ENCODE peak calls at places on chromosomes 5 and 9, in seven cellular contexts. D is RWPE1, Y is neural progenitor cell, H is heart right ventricle, C is HFF-Myc, Q is brain microvascular endothelial cell, M is fibroblast of lung. N is an unnamed sample.

GRCh38 chr9:504921-505821 is 290.5 kb downstream of the DOCK8 start:
- DNase-seq in M (peak), C (no peak), D (peak), Q (no peak), Y (peak), H (peak), N (peak)

GRCh38 chr5:82355053-82355452 is 76.9 kb upstream of the RPS23 start:
- DNase-seq in Y (no peak), H (no peak), M (no peak), D (no peak), Q (no peak), C (no peak), N (no peak)

GRCh38 chr9:37602817-37603216 is 10.4 kb upstream of the TOMM5 start:
- DNase-seq in C (no peak), Q (no peak), M (no peak), D (peak), H (no peak), Y (no peak), N (peak)

GRCh38 chr5:103475629-103476240 is 86.9 kb downstream of the NUDT12 start:
- DNase-seq in M (peak), C (peak), H (no peak), Q (no peak), Y (peak), D (peak), N (peak)

GRCh38 chr5:110159202-110159601 is 469.5 kb downstream of the MAN2A1 start:
- DNase-seq in Q (peak), M (peak), C (no peak), H (no peak), D (peak), Y (no peak), N (peak)

GRCh38 chr9:14542071-14542470 is 151.2 kb downstream of the ZDHHC21 start:
- DNase-seq in H (no peak), D (no peak), M (no peak), Q (no peak), C (no peak), Y (peak), N (no peak)

GRCh38 chr9:75168270-75169185 is 80.2 kb downstream of the OSTF1 start:
- DNase-seq in M (no peak), D (no peak), C (no peak), Y (no peak), H (no peak), Q (peak), N (no peak)

GRCh38 chr5:135490245-135491037 is 38.3 kb upstream of the TIFAB start:
- DNase-seq in C (no peak), Y (peak), D (no peak), M (no peak), Q (no peak), H (no peak), N (no peak)

GRCh38 chr5:84253946-84254345 is 130.7 kb downstream of the EDIL3 start:
- DNase-seq in H (no peak), D (no peak), Y (no peak), C (no peak), Q (no peak), M (no peak), N (no peak)

GRCh38 chr9:91047529-91047928 is 245.9 kb downstream of the SYK start:
- DNase-seq in D (no peak), C (no peak), Q (no peak), M (no peak), H (no peak), Y (no peak), N (peak)

GRCh38 chr9:38434833-38435232 is 10.6 kb upstream of the IGFBPL1 start:
- DNase-seq in M (no peak), D (no peak), Y (no peak), Q (no peak), H (no peak), C (no peak), N (no peak)

GRCh38 chr9:113661074-113661473 is 197.5 kb downstream of the RGS3 start:
- DNase-seq in Q (no peak), D (no peak), M (no peak), H (no peak), Y (no peak), C (no peak), N (no peak)

GRCh38 chr5:57335092-57335491 is 147.5 kb downstream of the ACTBL2 start:
- DNase-seq in C (no peak), Q (peak), D (peak), M (peak), H (no peak), Y (no peak), N (no peak)

GRCh38 chr9:124340219-124341069 is 74.8 kb downstream of the PSMB7 start:
- DNase-seq in C (no peak), Q (no peak), D (no peak), Y (no peak), M (no peak), H (no peak), N (no peak)

GRCh38 chr9:18520395-18520794 is 46.4 kb downstream of the ADAMTSL1 start:
- DNase-seq in D (no peak), H (no peak), Q (no peak), Y (no peak), M (peak), C (no peak), N (peak)

GRCh38 chr9:97802276-97802675 is 50.8 kb upstream of the FOXE1 start:
- DNase-seq in M (peak), H (no peak), Q (peak), C (no peak), Y (no peak), D (peak), N (peak)

GRCh38 chr5:74624501-74624900 is 16.0 kb downstream of the ENC1 start:
- DNase-seq in D (peak), Q (no peak), C (no peak), M (peak), Y (no peak), H (no peak), N (peak)

GRCh38 chr5:74624931-74625505 is 15.5 kb downstream of the ENC1 start:
- DNase-seq in Y (no peak), Q (no peak), H (no peak), C (no peak), M (no peak), D (no peak), N (no peak)

GRCh38 chr5:74626386-74627222 is 13.9 kb downstream of the ENC1 start:
- DNase-seq in C (no peak), Q (no peak), H (no peak), Y (no peak), M (peak), D (no peak), N (no peak)

GRCh38 chr5:74624009-74624408 is 16.5 kb downstream of the ENC1 start:
- DNase-seq in Y (no peak), H (no peak), D (no peak), M (no peak), Q (no peak), C (no peak), N (no peak)

GRCh38 chr5:74625742-74626241 is 14.7 kb downstream of the ENC1 start:
- DNase-seq in D (no peak), H (no peak), C (no peak), Q (peak), Y (no peak), M (peak), N (peak)
- TF ChIP-seq CTCF in D (no peak), H (no peak), C (peak), Q (peak), Y (peak), M (peak), N (no peak)

GRCh38 chr5:145903113-145903512 is 30.3 kb upstream of the GRXCR2 start:
- DNase-seq in M (no peak), Y (no peak), D (no peak), C (no peak), H (no peak), Q (no peak), N (no peak)
- TF ChIP-seq CTCF in M (peak), Y (no peak), D (no peak), C (peak), H (no peak), Q (peak), N (peak)

DNA sequence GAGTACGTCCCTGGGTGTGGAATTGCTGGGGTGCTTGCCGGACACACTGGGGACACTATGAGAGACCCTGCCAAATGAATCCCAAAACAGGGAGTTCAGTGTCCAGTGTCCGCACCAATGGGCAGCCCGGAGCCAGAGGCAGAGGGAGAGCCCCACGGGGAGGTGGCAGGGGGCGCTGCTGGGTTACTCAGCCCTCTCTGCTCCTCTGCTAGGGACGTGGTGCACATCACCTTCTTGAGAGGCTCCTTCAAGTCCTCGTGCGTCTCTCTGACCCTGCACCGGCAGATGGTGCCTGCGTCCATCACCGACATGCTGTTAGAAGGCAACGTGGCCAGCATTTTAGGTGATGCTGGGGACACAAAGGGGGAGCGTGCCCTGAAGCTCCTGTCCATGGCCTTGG is 20.8 kb downstream of the STKLD1 start:
- DNase-seq in Y (peak), M (no peak), D (no peak), C (no peak), H (no peak), Q (peak), N (no peak)
- TF ChIP-seq CTCF in Y (peak), M (peak), D (no peak), C (peak), H (no peak), Q (peak), N (peak)

DNA sequence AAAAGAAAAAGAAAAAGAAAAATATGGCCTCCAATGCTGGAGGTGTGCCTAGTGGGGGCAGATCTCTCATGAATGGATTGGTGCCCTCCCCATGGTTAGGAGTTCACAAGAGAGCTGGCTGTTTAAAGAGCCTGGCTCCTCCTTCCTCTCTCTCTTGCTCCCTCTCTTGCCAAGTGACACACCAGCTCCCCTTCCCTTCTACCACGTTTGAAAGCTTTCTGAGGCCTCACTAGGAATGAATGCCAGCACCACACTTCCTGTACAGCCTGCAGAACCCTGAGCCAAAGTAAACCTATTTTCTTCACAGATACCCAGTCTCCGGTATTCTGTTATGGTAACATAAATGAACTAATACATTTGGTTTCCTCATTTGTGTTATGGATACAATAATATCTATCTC is 14.3 kb upstream of the GALNT10 start:
- DNase-seq in H (no peak), C (no peak), Q (peak), M (peak), D (no peak), Y (no peak), N (peak)
- TF ChIP-seq CTCF in H (no peak), C (no peak), Q (no peak), M (no peak), D (no peak), Y (no peak), N (no peak)

N was measured in MCF 10A.